ENCODE peak calls at places on chromosomes 1 and 21, in four cellular contexts. M is K562, P is GM12878, Q is HepG2. Y is an unnamed sample.

GRCh38 chr21:16047857-16048256 is 318.1 kb downstream of the USP25 start:
- DNase-seq in M (no peak), P (no peak), Q (no peak), Y (no peak)

GRCh38 chr1:177431123-177431522 is 260.4 kb downstream of the BRINP2 start:
- DNase-seq in M (no peak), P (no peak), Q (no peak), Y (no peak)

GRCh38 chr21:38236232-38236631 is 20.6 kb upstream of the KCNJ15 start:
- DNase-seq in M (no peak), P (no peak), Q (no peak), Y (no peak)

GRCh38 chr1:115323366-115324004 is 14.6 kb downstream of the NGF start:
- DNase-seq in M (no peak), P (no peak), Q (no peak), Y (no peak)

GRCh38 chr1:85585845-85586244 is 5.3 kb downstream of the CCN1 start:
- DNase-seq in M (no peak), P (no peak), Q (no peak), Y (no peak)

GRCh38 chr1:182350839-182351238 is 40.8 kb downstream of the GLUL start:
- DNase-seq in M (no peak), P (no peak), Q (no peak), Y (no peak)

GRCh38 chr1:92259350-92259749 is 39.4 kb downstream of the GLMN start:
- DNase-seq in M (no peak), P (no peak), Q (no peak), Y (no peak)

GRCh38 chr1:67729872-67730271 is 44.9 kb downstream of the GADD45A start:
- DNase-seq in M (no peak), P (no peak), Q (no peak), Y (no peak)

GRCh38 chr1:215517441-215517891 is 49.6 kb upstream of the KCTD3 start:
- DNase-seq in M (no peak), P (no peak), Q (no peak), Y (no peak)

GRCh38 chr1:8902765-8903164 is 24.3 kb upstream of the ENO1 start:
- DNase-seq in M (no peak), P (no peak), Q (no peak), Y (no peak)

GRCh38 chr1:41663671-41664400 is 179.4 kb upstream of the EDN2 start:
- DNase-seq in M (no peak), P (no peak), Q (no peak), Y (no peak)

GRCh38 chr21:35933466-35933865 is 126.9 kb downstream of the SETD4 start:
- DNase-seq in M (no peak), P (no peak), Q (no peak), Y (no peak)

GRCh38 chr1:180906511-180906910 is 6.2 kb upstream of the KIAA1614 start:
- DNase-seq in M (no peak), P (no peak), Q (no peak), Y (no peak)

GRCh38 chr21:35509004-35509704 is 460.1 kb upstream of the RUNX1 start:
- DNase-seq in M (no peak), P (no peak), Q (no peak), Y (no peak)

GRCh38 chr1:192809286-192810252 is 730 bp downstream of the RGS2 start:
- DNase-seq in M (peak), P (no peak), Q (no peak), Y (peak)

GRCh38 chr1:41726899-41727748 is 191.6 kb downstream of the HIVEP3 start:
- DNase-seq in M (no peak), P (peak), Q (peak), Y (no peak)

GRCh38 chr1:185541861-185542260 is 192.3 kb upstream of the HMCN1 start:
- DNase-seq in M (no peak), P (no peak), Q (no peak), Y (no peak)

GRCh38 chr1:213692236-213692831 is 295.4 kb upstream of the PROX1 start:
- DNase-seq in M (no peak), P (no peak), Q (no peak), Y (no peak)

GRCh38 chr1:51236548-51237312 is 657 bp downstream of the RNF11 start:
- DNase-seq in M (peak), P (no peak), Q (no peak), Y (peak)

GRCh38 chr21:39467746-39468145 is 16.0 kb downstream of the SH3BGR start:
- DNase-seq in M (no peak), P (no peak), Q (no peak), Y (no peak)

GRCh38 chr21:42644223-42645208 is 8.9 kb upstream of the PDE9A start:
- DNase-seq in M (no peak), P (no peak), Q (no peak), Y (no peak)

GRCh38 chr1:224852901-224853568 is 76.4 kb upstream of the DNAH14 start:
- DNase-seq in M (peak), P (peak), Q (peak), Y (peak)

GRCh38 chr1:1348420-1349255 is 580 bp downstream of the DVL1 start:
- DNase-seq in M (peak), P (no peak), Q (no peak), Y (no peak)

GRCh38 chr1:54013393-54014008 is 4.5 kb downstream of the LDLRAD1 start:
- DNase-seq in M (no peak), P (no peak), Q (peak), Y (no peak)

GRCh38 chr1:160284220-160284781 is 632 bp downstream of the PEX19 start:
- DNase-seq in M (peak), P (no peak), Q (peak), Y (peak)

GRCh38 chr1:10760566-10761502 is 35.6 kb downstream of the CASZ1 start:
- DNase-seq in M (no peak), P (no peak), Q (no peak), Y (no peak)
- TF ChIP-seq BHLHE40 in M (no peak), P (no peak), Q (no peak), Y (no peak)

GRCh38 chr21:46061063-46061462 is 36.8 kb upstream of the COL6A2 start:
- DNase-seq in M (no peak), P (no peak), Q (no peak), Y (no peak)

GRCh38 chr21:46063227-46063626 is 34.7 kb upstream of the COL6A2 start:
- DNase-seq in M (peak), P (no peak), Q (no peak), Y (no peak)

GRCh38 chr21:46061950-46062349 is 36.0 kb upstream of the COL6A2 start:
- DNase-seq in M (no peak), P (no peak), Q (no peak), Y (no peak)

GRCh38 chr21:46063734-46064680 is 33.9 kb upstream of the COL6A2 start:
- DNase-seq in M (no peak), P (no peak), Q (no peak), Y (no peak)

GRCh38 chr21:46062471-46063211 is 35.3 kb upstream of the COL6A2 start:
- DNase-seq in M (no peak), P (no peak), Q (no peak), Y (no peak)
- TF ChIP-seq FOXM1 in M (no peak), P (no peak), Q (no peak), Y (no peak)

GRCh38 chr1:14795589-14795988 is 197.1 kb downstream of the KAZN start:
- DNase-seq in M (no peak), P (no peak), Q (no peak), Y (no peak)

GRCh38 chr1:14794136-14794768 is 195.8 kb downstream of the KAZN start:
- DNase-seq in M (no peak), P (no peak), Q (no peak), Y (no peak)

GRCh38 chr1:14788065-14788464 is 189.6 kb downstream of the KAZN start:
- DNase-seq in M (no peak), P (no peak), Q (no peak), Y (no peak)

GRCh38 chr1:14790967-14791366 is 192.5 kb downstream of the KAZN start:
- DNase-seq in M (no peak), P (no peak), Q (no peak), Y (no peak)

DNA sequence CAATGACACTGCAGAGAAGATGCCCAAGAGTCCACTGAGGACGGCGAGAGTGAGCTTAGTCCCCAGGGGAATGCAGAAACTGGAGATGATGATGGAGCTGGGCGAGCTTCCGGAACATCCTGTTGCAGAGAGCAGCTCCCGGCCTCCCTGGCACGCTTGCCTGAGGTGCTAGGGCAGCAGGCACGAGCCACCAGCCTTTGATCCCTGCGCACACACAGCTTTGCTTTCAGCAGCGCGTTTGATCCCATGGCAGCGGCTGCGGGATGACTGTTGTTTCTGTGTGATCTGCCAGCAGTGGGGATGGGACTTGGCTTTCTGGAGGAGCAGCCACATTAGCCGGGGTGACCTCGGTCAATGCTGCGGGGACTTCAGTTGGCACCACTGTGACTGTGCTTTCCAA is 193.1 kb downstream of the KAZN start:
- DNase-seq in M (no peak), P (no peak), Q (peak), Y (no peak)
- TF ChIP-seq BHLHE40 in M (no peak), P (no peak), Q (peak), Y (no peak)

DNA sequence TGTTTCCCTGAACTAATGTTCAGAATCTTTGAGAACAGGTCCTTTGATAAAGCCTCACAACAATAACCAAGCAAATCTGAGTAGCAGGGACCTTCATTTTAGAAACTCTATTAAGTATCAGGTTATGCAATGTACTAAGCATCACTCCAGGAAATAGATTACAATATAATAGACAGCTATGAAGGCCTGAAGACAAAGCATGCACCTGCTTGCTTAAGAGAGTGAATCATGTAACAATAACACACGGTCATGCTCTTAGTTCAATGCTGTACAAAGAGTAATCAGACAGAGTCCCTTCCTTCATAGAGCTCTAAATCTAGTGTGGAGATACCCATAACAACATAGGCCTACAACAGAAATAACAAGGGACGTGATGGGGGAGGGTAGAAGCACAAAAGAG is 8.1 kb upstream of the CMPK1 start:
- DNase-seq in M (no peak), P (no peak), Q (no peak), Y (no peak)
- TF ChIP-seq FOXM1 in M (no peak), P (no peak), Q (no peak), Y (no peak)

GRCh38 chr1:31435471-31436409 is 22.7 kb downstream of the SERINC2 start:
- DNase-seq in M (no peak), P (no peak), Q (no peak), Y (no peak)

GRCh38 chr1:31439276-31439675 is 26.3 kb downstream of the SERINC2 start:
- DNase-seq in M (no peak), P (no peak), Q (no peak), Y (no peak)

GRCh38 chr1:31434979-31435378 is 22.0 kb downstream of the SERINC2 start:
- DNase-seq in M (no peak), P (no peak), Q (no peak), Y (no peak)

GRCh38 chr1:31437433-31438037 is 24.5 kb downstream of the SERINC2 start:
- DNase-seq in M (no peak), P (no peak), Q (no peak), Y (no peak)

DNA sequence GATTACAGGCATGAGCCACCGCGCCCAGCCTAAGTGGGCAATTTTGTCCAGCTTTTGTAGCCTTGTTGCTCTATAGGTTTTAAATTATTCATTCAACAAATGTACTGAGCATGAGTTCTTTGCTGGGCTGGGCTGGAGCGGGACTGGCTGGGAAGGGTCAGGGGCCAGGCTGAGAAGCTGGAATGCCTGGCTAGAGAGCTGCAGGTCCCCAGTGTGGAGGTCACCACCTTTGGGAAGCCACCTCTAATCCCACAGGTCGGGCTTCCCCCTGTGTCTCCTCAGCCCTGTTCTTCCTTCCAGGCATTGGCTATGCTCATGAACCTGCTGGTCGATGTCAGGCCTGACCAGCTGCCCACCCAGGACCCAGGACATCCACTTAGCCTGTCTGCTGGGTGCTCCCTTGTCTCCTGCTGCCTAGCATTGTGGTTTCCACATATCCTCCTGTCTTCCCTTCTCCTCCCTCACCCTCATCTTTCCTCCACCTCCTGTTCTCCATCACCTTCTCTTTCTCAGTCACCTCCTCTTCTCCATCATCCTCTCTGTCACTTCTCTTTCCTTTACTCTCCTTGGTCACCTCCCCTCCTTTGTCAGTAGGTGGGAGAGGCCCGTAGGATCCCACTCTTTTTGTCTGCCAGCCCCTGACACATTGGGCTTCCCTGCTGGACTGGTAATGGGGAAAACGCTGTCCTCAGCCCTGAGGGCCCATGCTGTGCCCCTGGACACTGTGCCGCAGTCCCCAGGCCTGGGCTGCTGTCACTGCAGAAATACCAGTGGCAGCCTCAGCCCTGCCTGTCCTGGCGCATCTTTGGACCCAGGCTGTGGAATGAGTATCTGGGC is 23.8 kb downstream of the SERINC2 start:
- DNase-seq in M (no peak), P (no peak), Q (peak), Y (no peak)
- TF ChIP-seq BHLHE40 in M (no peak), P (no peak), Q (no peak), Y (no peak)

DNA sequence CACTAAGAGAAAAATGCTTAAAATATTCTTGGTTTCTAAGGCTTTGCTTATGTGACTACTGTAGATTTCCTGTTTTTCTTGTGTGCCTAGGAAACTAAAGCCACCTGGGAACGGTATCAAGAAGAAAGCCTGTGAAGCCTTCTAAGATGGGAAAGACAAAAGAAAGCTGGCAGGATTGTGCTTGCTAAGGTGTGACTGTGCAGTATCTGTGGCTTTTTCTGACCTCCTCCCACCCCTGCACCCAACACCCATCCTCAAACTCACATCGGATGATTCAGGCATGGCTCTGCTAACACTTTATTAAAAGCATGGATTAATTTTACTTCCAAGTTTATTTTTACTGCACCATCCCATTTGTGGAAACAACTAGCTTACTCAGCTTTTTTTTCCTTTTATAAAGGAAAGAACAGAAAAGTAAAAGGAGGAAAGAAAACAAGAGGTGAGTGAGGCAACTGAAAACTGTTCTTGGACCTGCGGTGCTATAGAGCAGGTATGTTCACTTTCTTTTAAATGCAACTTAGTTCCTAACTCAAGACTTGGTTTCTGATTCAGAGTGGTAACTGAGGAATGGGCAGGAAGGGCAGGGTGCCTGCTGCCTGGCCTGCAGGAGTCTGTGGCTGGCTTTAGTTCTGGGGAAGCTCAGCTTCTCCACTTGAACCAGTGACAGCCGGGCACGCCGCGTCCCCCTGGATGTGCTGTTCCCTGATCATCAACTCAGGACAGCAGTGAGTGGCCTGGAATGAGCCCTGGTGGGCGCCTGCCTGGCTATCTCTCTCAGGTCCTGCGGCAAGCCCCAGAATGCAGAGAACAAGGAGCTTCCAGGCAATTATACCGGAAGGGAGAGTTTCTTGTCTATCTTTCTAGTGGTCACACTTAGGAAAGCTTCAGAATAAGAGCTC is at the start of gene GBP6:
- DNase-seq in M (no peak), P (no peak), Q (no peak), Y (no peak)
- TF ChIP-seq FOXM1 in M (no peak), P (no peak), Q (no peak), Y (no peak)

Y was measured in HEK293T.